ENCODE peak calls at places on chromosomes 5 and 9, in seven cellular contexts. J is GM23338, W is heart right ventricle, A is heart left ventricle, G is body of pancreas, O is pancreas, R is testis. S is an unnamed sample. For H3K4me1, the result is how much of the 10 kb centered on the place peaks cover.

GRCh38 chr9:95822583-95823431 is 52.7 kb upstream of the ERCC6L2 start:
- DNase-seq in J (no peak), G (no peak), A (no peak), O (no peak), R (no peak), W (no peak), S (no peak)

GRCh38 chr5:80837679-80838078 is 122.5 kb upstream of the RASGRF2 start:
- DNase-seq in A (no peak), O (no peak), G (no peak), J (no peak), W (no peak), R (no peak), S (no peak)

GRCh38 chr9:3746296-3747275 is 220.8 kb upstream of the RFX3 start:
- DNase-seq in G (no peak), A (no peak), R (no peak), W (no peak), O (no peak), J (no peak), S (no peak)

GRCh38 chr9:72602629-72603028 is 81.2 kb downstream of the TMC1 start:
- DNase-seq in W (no peak), J (no peak), G (no peak), A (no peak), R (no peak), O (no peak), S (no peak)

GRCh38 chr5:176831026-176831423 is 20.7 kb downstream of the UNC5A start:
- DNase-seq in R (no peak), A (no peak), G (no peak), O (no peak), W (no peak), J (no peak), S (peak)

GRCh38 chr5:35736280-35736679 is 118.6 kb downstream of the SPEF2 start:
- DNase-seq in O (no peak), W (no peak), J (no peak), R (no peak), G (no peak), A (no peak), S (no peak)

GRCh38 chr5:43432486-43433365 is 20.5 kb upstream of the CCL28 start:
- DNase-seq in A (peak), W (peak), O (peak), R (peak), G (peak), J (no peak), S (no peak)

GRCh38 chr5:176837707-176838115 is 27.4 kb downstream of the UNC5A start:
- DNase-seq in G (peak), R (peak), W (peak), O (peak), J (peak), A (peak), S (no peak)

GRCh38 chr9:127283917-127284316 is 19.3 kb downstream of the GARNL3 start:
- DNase-seq in J (peak), R (peak), A (no peak), O (no peak), W (no peak), G (peak), S (no peak)

GRCh38 chr5:57724836-57725235 is 242.2 kb upstream of the ACTBL2 start:
- DNase-seq in W (no peak), G (no peak), A (no peak), J (no peak), O (no peak), R (no peak), S (no peak)

GRCh38 chr5:43623048-43623447 is 20.1 kb downstream of the NNT start:
- DNase-seq in W (no peak), J (no peak), A (no peak), O (no peak), R (peak), G (no peak), S (no peak)

DNA sequence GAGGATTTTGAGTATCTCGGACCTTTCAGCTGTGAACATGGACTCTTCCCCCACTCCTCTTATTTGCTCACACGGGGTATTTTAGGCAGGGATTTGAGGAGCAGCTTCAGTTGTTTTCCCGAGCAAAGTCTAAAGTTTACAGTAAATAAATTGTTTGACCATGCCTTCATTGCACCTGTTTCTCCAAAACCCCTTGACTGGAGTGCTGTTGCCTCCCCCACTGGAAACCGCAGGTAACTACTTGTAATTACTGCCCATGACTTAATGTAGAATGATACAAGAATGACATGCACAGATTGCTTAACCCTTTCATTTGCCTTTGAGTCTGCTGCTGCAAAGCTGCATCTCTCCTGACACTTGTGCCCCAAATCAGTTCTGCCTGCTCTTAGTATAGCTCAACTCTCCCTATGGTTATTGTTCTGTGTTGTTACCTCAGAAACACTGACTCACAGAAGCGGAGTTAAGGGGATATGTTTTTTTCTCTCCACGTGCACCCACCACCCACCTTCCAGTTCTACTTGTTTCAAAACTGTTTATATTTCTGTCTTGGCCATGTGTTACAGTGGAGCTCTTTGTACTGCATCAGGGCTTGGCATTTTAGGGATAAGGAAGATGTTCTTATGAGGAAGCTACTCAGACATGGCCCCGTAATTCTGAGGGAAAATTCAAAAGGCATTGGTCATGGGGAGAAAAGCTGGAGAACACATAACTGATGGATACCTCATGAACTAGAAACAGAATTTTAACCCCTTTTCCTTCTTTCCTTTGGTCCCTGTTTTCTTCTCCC is 2.2 kb downstream of the ADRB2 start:
- DNase-seq in W (no peak), G (no peak), J (no peak), R (no peak), A (no peak), O (no peak), S (no peak)
- H3K4me1 ChIP-seq in W (half or more), G (under half), J (under half), R (under half), A (half or more), O (under half), S (under half)

DNA sequence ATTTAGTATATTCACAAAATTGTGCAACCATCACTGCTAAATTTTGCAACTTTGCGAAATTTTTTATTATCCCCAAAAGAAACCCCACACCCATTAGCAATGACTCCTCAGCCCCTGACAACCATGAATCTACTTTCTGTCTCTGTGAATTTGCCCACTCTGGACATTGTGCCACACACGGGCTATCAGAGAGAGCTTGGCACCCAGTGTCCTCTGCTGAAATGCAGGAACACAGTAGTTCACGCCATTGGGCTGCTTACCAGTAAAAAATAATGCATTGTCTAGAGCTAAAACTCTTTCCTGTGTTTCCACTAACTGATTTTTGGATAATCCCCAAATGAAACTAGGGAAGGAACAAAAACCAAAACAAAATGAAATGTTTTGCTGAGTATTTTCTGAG is 60.0 kb downstream of the HRH2 start:
- DNase-seq in W (no peak), R (no peak), J (no peak), G (no peak), A (no peak), O (no peak), S (no peak)
- H3K4me1 ChIP-seq in W (under half), R (under half), J (under half), G (under half), A (under half), O (under half), S (under half)

GRCh38 chr5:38469707-38470267 is 86.7 kb downstream of the LIFR start:
- DNase-seq in O (no peak), R (no peak), W (no peak), A (no peak), G (no peak), J (no peak), S (no peak)
- H3K4me1 ChIP-seq in O (under half), R (under half), W (half or more), A (half or more), G (under half), J (under half), S (under half)

GRCh38 chr5:173941758-173942401 is 47.1 kb upstream of the C5orf47 start:
- DNase-seq in R (no peak), W (no peak), A (no peak), O (no peak), G (peak), J (peak), S (no peak)
- H3K4me1 ChIP-seq in R (under half), W (half or more), A (half or more), O (half or more), G (half or more), J (half or more), S (under half)

DNA sequence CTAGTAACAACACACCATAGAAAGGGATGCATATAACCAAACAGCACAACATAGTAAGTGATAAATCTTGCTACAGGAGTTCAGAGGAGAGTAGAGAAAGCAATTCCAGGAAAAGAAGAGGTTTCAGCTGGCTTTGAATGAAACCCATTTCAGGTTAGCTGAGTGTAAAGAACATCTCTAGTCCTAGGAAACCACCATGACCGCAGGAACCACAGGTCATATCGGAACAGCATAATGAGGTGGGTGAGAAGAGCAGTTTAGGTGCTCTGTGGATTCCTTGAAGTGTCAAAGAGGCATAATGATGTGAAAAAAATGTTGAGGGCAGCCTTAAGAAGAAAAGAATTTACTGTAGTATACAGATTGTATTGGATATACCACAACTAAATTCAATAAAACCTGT is 507.5 kb downstream of the MTRR start:
- DNase-seq in J (no peak), R (no peak), G (no peak), W (no peak), A (no peak), O (no peak), S (no peak)
- H3K4me1 ChIP-seq in J (under half), R (under half), G (under half), W (under half), A (under half), O (under half), S (under half)

GRCh38 chr5:13990896-13991295 is 46.4 kb upstream of the DNAH5 start:
- DNase-seq in R (no peak), J (no peak), A (no peak), G (no peak), W (no peak), O (no peak), S (no peak)
- H3K4me1 ChIP-seq in R (under half), J (under half), A (under half), G (under half), W (under half), O (under half), S (under half)

DNA sequence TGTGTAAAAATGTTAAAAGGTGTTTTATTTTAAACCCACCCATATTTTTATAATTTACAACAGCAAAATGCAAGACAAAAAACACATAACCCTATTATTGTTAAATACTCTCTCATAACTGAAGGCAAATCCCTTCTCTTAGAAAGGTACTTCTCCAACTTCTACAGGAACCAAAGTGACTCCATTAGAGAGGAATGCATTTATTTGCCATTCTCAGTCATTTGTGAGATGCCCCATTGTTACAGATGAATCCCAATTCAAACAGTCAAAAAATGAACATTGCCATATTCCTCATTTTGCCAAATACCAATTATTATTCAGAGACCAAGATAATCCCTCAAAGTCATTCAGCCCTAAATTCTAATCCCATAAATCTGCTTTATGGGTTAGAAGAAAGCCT is 175.8 kb downstream of the TSSK1B start:
- DNase-seq in W (no peak), O (no peak), A (no peak), G (no peak), R (no peak), J (no peak), S (no peak)
- H3K4me1 ChIP-seq in W (under half), O (under half), A (under half), G (under half), R (under half), J (under half), S (under half)

DNA sequence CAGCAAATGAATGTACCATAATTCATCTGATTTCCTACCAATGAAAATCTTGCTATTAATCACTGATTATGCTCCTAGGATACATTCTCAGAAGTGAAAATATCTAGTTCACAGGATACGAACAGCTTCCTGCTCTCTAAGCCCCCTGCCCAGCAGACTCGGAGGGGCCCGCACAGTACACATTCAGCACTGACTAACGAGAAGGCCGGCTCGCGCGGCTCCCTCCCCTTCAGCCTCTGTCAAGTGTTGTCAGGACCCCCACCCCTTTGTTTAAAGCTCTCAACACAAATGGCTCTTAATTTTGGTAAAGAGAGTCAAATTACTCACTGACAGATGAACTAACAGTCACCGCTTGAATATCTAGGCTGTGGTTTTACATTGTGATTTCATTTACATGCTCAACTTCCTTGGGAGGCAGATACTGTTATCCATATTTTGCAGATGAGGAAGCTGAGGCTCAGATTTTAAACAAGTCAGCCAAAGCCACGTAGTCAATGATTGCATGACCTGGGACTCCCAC is 82.1 kb downstream of the PRRT1B start:
- DNase-seq in W (no peak), A (no peak), R (no peak), G (no peak), J (no peak), O (no peak), S (no peak)
- H3K4me1 ChIP-seq in W (half or more), A (half or more), R (under half), G (half or more), J (under half), O (under half), S (under half)